ENCODE peak calls at places on chromosome 14, in nine cellular contexts. R, V, O, X, W, Q, M, S and N are unnamed samples.

GRCh38 chr14:86838363-86838762 is 1154.6 kb downstream of the GALC start:
- DNase-seq in S (no peak), X (no peak), O (no peak), M (no peak), Q (no peak), W (no peak), V (no peak), R (no peak), N (no peak)

GRCh38 chr14:105430535-105430934 is 10.9 kb downstream of the MTA1 start:
- DNase-seq in Q (no peak), R (no peak), S (no peak), W (peak; percentile 69), V (peak; percentile 89), O (no peak), M (no peak), X (no peak), N (no peak)

GRCh38 chr14:60064491-60065072 is 27.1 kb upstream of the PCNX4 start:
- DNase-seq in R (peak; percentile 3), V (no peak), S (no peak), W (peak; percentile 6), X (no peak), M (no peak), Q (no peak), O (no peak), N (peak; percentile 22)

GRCh38 chr14:56216631-56217379 is 98.6 kb downstream of the PELI2 start:
- DNase-seq in S (peak; percentile 66), W (no peak), Q (peak; percentile 51), V (peak; percentile 71), M (peak; percentile 59), R (no peak), X (no peak), O (peak; percentile 48), N (no peak)

GRCh38 chr14:50599700-50600444 is 39.9 kb downstream of the ATL1 start:
- DNase-seq in S (no peak), O (no peak), M (no peak), W (peak; percentile 76), Q (peak; percentile 5), X (no peak), V (no peak), R (peak; percentile 14), N (peak; percentile 47)

GRCh38 chr14:74979442-74980397 is 23.0 kb upstream of the EIF2B2 start:
- DNase-seq in V (no peak), R (no peak), W (no peak), X (no peak), Q (no peak), S (no peak), M (no peak), O (peak; percentile 63), N (no peak)

GRCh38 chr14:91055016-91055415 is 5.4 kb downstream of the RPS6KA5 start:
- DNase-seq in S (no peak), M (no peak), X (no peak), O (no peak), Q (no peak), V (no peak), W (no peak), R (no peak), N (no peak)

GRCh38 chr14:53109028-53109687 is 44.0 kb downstream of the DDHD1 start:
- DNase-seq in O (no peak), W (no peak), Q (no peak), V (peak; percentile 8), S (no peak), M (no peak), R (no peak), X (no peak), N (peak; percentile 17)

GRCh38 chr14:98290596-98290995 is 981.4 kb downstream of the BCL11B start:
- DNase-seq in S (no peak), Q (no peak), W (peak; percentile 75), M (no peak), O (no peak), X (no peak), V (no peak), R (no peak), N (no peak)

GRCh38 chr14:105330491-105330895 is 15.9 kb downstream of the PACS2 start:
- DNase-seq in R (no peak), S (no peak), X (no peak), W (peak; percentile 50), M (no peak), O (no peak), V (peak; percentile 62), Q (no peak), N (no peak)

GRCh38 chr14:58428011-58428807 is 690 bp downstream of the KIAA0586 start:
- DNase-seq in O (no peak), V (peak; percentile 17), X (peak; percentile 43), M (peak; percentile 5), Q (peak; percentile 14), R (peak; percentile 43), S (no peak), W (peak; percentile 53), N (peak; percentile 33)

GRCh38 chr14:92362781-92363235 is 39.8 kb downstream of the SLC24A4 start:
- DNase-seq in M (no peak), O (peak; percentile 46), Q (no peak), S (no peak), X (peak; percentile 28), R (peak; percentile 32), V (peak; percentile 75), W (no peak), N (no peak)

GRCh38 chr14:30129795-30130194 is 202.1 kb upstream of the PRKD1 start:
- DNase-seq in W (no peak), X (no peak), V (no peak), R (no peak), Q (no peak), S (no peak), M (no peak), O (no peak), N (no peak)

GRCh38 chr14:55077155-55077554 is 25.7 kb downstream of the MAPK1IP1L start:
- DNase-seq in O (no peak), W (peak; percentile 83), X (peak; percentile 39), Q (peak; percentile 20), V (peak; percentile 19), M (no peak), R (no peak), S (peak; percentile 50), N (peak; percentile 74)

GRCh38 chr14:51789631-51790030 is 70.8 kb upstream of the GNG2 start:
- DNase-seq in O (no peak), X (no peak), Q (no peak), S (no peak), M (no peak), R (no peak), W (no peak), V (no peak), N (no peak)

GRCh38 chr14:54902143-54902520 is 494 bp downstream of the GCH1 start:
- DNase-seq in W (peak; percentile 71), R (peak; percentile 35), O (peak; percentile 78), V (peak; percentile 69), X (peak; percentile 79), M (peak; percentile 37), Q (peak; percentile 82), S (peak; percentile 82), N (peak; percentile 81)

GRCh38 chr14:64137657-64138290 is 156.4 kb downstream of the ESR2 start:
- DNase-seq in S (no peak), O (no peak), X (no peak), W (no peak), R (no peak), Q (peak; percentile 53), M (no peak), V (peak; percentile 70), N (no peak)

GRCh38 chr14:102262894-102263462 is 42.0 kb downstream of the MOK start:
- DNase-seq in V (no peak), X (no peak), R (peak; percentile 33), O (no peak), S (no peak), W (peak; percentile 94), Q (no peak), M (no peak), N (no peak)
- H3K4me3 ChIP-seq in V (no peak overlapping the region), X (no peak overlapping the region), R (no peak overlapping the region), O (no peak overlapping the region), S (no peak overlapping the region), W (no peak overlapping the region), Q (no peak overlapping the region), M (no peak overlapping the region), N (no peak overlapping the region)

GRCh38 chr14:21258889-21259787 is 10.1 kb downstream of the HNRNPC start:
- DNase-seq in W (no peak), S (no peak), M (no peak), V (no peak), R (no peak), O (no peak), Q (no peak), X (no peak), N (no peak)

GRCh38 chr14:21264025-21264801 is 5.0 kb downstream of the HNRNPC start:
- DNase-seq in S (no peak), W (peak; percentile 80), X (no peak), O (no peak), M (no peak), Q (no peak), R (no peak), V (no peak), N (peak; percentile 39)

GRCh38 chr14:21261824-21262223 is 7.4 kb downstream of the HNRNPC start:
- DNase-seq in Q (no peak), S (no peak), W (no peak), X (no peak), M (no peak), R (no peak), O (no peak), V (no peak), N (no peak)

GRCh38 chr14:21263284-21264024 is 5.8 kb downstream of the HNRNPC start:
- DNase-seq in V (no peak), M (no peak), X (no peak), O (no peak), Q (no peak), W (no peak), R (no peak), S (no peak), N (no peak)

GRCh38 chr14:21262410-21262809 is 6.8 kb downstream of the HNRNPC start:
- DNase-seq in R (no peak), M (no peak), O (no peak), W (no peak), X (no peak), S (no peak), V (no peak), Q (no peak), N (no peak)
- H3K4me1 ChIP-seq in R (peaks cover 78% of the 10 kb centered on the region), M (peaks cover 94% of the 10 kb centered on the region), O (peaks cover 93% of the 10 kb centered on the region), W (peaks cover 42% of the 10 kb centered on the region), X (peaks cover 27% of the 10 kb centered on the region), S (peaks cover 96% of the 10 kb centered on the region), V (peaks cover 92% of the 10 kb centered on the region), Q (peaks cover 86% of the 10 kb centered on the region), N (no peaks in the 10 kb centered on the region)

DNA sequence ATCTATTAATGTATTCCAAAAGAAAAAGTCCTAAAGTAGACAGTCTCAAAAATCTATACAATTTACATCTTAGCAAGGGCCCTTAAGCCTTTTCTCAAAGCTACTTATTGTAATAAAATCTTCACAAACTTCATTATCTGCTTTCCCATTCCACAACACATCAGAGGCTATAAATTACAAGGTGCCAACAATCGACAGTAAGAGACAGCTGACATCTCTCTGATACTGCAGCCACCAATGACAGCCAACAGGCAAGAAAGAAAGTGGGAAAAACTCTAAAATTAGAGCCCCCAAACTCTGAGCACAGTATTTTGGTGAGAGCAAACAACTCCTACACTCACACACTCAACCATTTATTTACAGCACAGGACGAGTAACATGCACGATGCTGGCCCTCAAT is 2.2 kb downstream of the ANGEL1 start:
- DNase-seq in O (no peak), M (no peak), R (no peak), Q (no peak), S (no peak), W (no peak), V (no peak), X (no peak), N (no peak)
- H3K4me3 ChIP-seq in O (peak overlapping the region; percentile 97), M (no peak overlapping the region), R (no peak overlapping the region), Q (no peak overlapping the region), S (no peak overlapping the region), W (no peak overlapping the region), V (no peak overlapping the region), X (no peak overlapping the region), N (peak overlapping the region; percentile 36)

GRCh38 chr14:68503186-68503825 is 289.6 kb downstream of the ZFP36L1 start:
- DNase-seq in M (no peak), S (no peak), V (no peak), R (no peak), O (no peak), Q (no peak), W (no peak), X (no peak), N (no peak)
- H3K4me1 ChIP-seq in M (peaks cover 27% of the 10 kb centered on the region), S (peaks cover 51% of the 10 kb centered on the region), V (peaks cover 16% of the 10 kb centered on the region), R (no peaks in the 10 kb centered on the region), O (no peaks in the 10 kb centered on the region), Q (peaks cover 29% of the 10 kb centered on the region), W (peaks cover 18% of the 10 kb centered on the region), X (no peaks in the 10 kb centered on the region), N (peaks cover 12% of the 10 kb centered on the region)